ENCODE peak calls at places on chromosomes 13 and 19, in five cellular contexts. U is activated naive CD4-positive, alpha-beta T cell; P is LoVo; I is cardiac fibroblast; G is amniotic epithelial cell. T is an unnamed sample.

GRCh38 chr19:13277104-13277809 is 127.0 kb downstream of the IER2 start:
- DNase-seq in P (peak; percentile 74), I (peak; percentile 77), G (peak; percentile 67), U (no peak), T (peak; percentile 78)

GRCh38 chr13:33677215-33677614 is 140.7 kb upstream of the RFC3 start:
- DNase-seq in P (no peak), U (no peak), I (no peak), G (no peak), T (no peak)

GRCh38 chr13:74204606-74205312 is 70.6 kb upstream of the KLF12 start:
- DNase-seq in G (no peak), I (no peak), P (no peak), U (no peak), T (no peak)

GRCh38 chr19:46602392-46603194 is 1.5 kb downstream of the CALM3 start:
- DNase-seq in I (no peak), U (no peak), G (peak; percentile 33), P (no peak), T (no peak)

GRCh38 chr19:2495651-2496316 is 19.9 kb downstream of the GADD45B start:
- DNase-seq in I (peak; percentile 71), P (no peak), G (no peak), U (no peak), T (no peak)

GRCh38 chr19:48630289-48631036 is 6.7 kb downstream of the DBP start:
- DNase-seq in G (peak; percentile 60), P (no peak), U (no peak), I (peak; percentile 87), T (peak; percentile 70)

GRCh38 chr13:101618440-101619187 is 166.1 kb downstream of the ITGBL1 start:
- DNase-seq in I (no peak), U (no peak), G (no peak), P (no peak), T (no peak)

GRCh38 chr19:41888926-41889325 is 5.9 kb downstream of the ARHGEF1 start:
- DNase-seq in P (no peak), U (no peak), I (no peak), G (no peak), T (no peak)

GRCh38 chr13:23377603-23378002 is 55.9 kb downstream of the SACS start:
- DNase-seq in P (no peak), I (no peak), U (no peak), G (no peak), T (no peak)

GRCh38 chr13:84607614-84608013 is 725.3 kb upstream of the SLITRK1 start:
- DNase-seq in P (no peak), G (peak; percentile 24), I (peak; percentile 53), U (no peak), T (no peak)

GRCh38 chr13:49444517-49445395 is 682 bp downstream of the SETDB2 start:
- DNase-seq in G (peak; percentile 69), I (peak; percentile 63), U (no peak), P (peak; percentile 66), T (no peak)

GRCh38 chr13:100396771-100397170 is 191.8 kb downstream of the GGACT start:
- DNase-seq in I (no peak), P (no peak), U (no peak), G (no peak), T (no peak)

GRCh38 chr19:40822161-40822560 is 23.2 kb downstream of the EGLN2 start:
- DNase-seq in P (no peak), G (no peak), I (no peak), U (no peak), T (no peak)

GRCh38 chr13:106291006-106291405 is 244.5 kb downstream of the EFNB2 start:
- DNase-seq in P (no peak), I (peak; percentile 31), G (peak; percentile 32), U (no peak), T (peak; percentile 35)

GRCh38 chr13:38979891-38980627 is 10.6 kb downstream of the STOML3 start:
- DNase-seq in G (no peak), I (peak; percentile 3), P (no peak), U (no peak), T (no peak)

GRCh38 chr19:51259348-51260245 is 8.7 kb downstream of the SIGLECL1 start:
- DNase-seq in P (peak; percentile 9), I (peak; percentile 51), U (no peak), G (peak; percentile 10), T (peak; percentile 44)

GRCh38 chr13:36965767-36966166 is 33.4 kb downstream of the ALG5 start:
- DNase-seq in U (no peak), P (no peak), G (peak; percentile 85), I (peak; percentile 79), T (peak; percentile 95)

GRCh38 chr13:30186644-30187431 is 120.5 kb downstream of the KATNAL1 start:
- DNase-seq in P (no peak), U (no peak), G (no peak), I (no peak), T (no peak)

T was measured in endothelial cell of umbilical vein.